ENCODE peak calls at places on chromosomes 11 and 22, in six cellular contexts. K is CD8-positive, alpha-beta memory T cell; T is psoas muscle; Y is prostate gland; Q is breast epithelium; C is pancreas. R is an unnamed sample.
A peak's percentile ranks its signal among the peaks of the same experiment; 100 is the strongest.

GRCh38 chr11:70695086-70695960 is 297.0 kb downstream of the CTTN start:
- DNase-seq in K (no peak), T (no peak), Y (no peak), Q (no peak), C (no peak), R (no peak)

GRCh38 chr22:42336527-42337227 is 66.2 kb upstream of the TCF20 start:
- DNase-seq in K (no peak), T (no peak), Y (no peak), Q (no peak), C (no peak), R (no peak)

GRCh38 chr22:23243006-23243573 is 62.8 kb downstream of the BCR start:
- DNase-seq in K (peak; percentile 83), T (no peak), Y (no peak), Q (no peak), C (no peak), R (peak; percentile 53)

GRCh38 chr11:26621147-26621546 is 49.1 kb upstream of the MUC15 start:
- DNase-seq in K (no peak), T (no peak), Y (no peak), Q (no peak), C (no peak), R (no peak)

GRCh38 chr11:69002101-69002742 is 10.8 kb downstream of the MRGPRF start:
- DNase-seq in K (no peak), T (no peak), Y (no peak), Q (no peak), C (peak; percentile 5), R (no peak)

GRCh38 chr11:121451178-121451981 is 734 bp upstream of the SORL1 start:
- DNase-seq in K (peak; percentile 61), T (no peak), Y (peak; percentile 69), Q (no peak), C (no peak), R (no peak)

GRCh38 chr11:78290293-78291176 is 101.8 kb downstream of the USP35 start:
- DNase-seq in K (no peak), T (no peak), Y (no peak), Q (peak; percentile 31), C (peak; percentile 20), R (no peak)

GRCh38 chr22:38176170-38176741 is 5.4 kb downstream of the PLA2G6 start:
- DNase-seq in K (peak; percentile 21), T (peak; percentile 90), Y (peak; percentile 73), Q (peak; percentile 93), C (peak; percentile 57), R (no peak)

GRCh38 chr11:65504671-65505433 is 6.0 kb downstream of the MALAT1 start:
- DNase-seq in K (peak; percentile 12), T (no peak), Y (no peak), Q (no peak), C (no peak), R (no peak)

GRCh38 chr22:30265851-30266444 is 703 bp downstream of the OSM start:
- DNase-seq in K (peak; percentile 90), T (no peak), Y (no peak), Q (no peak), C (peak; percentile 65), R (no peak)

GRCh38 chr22:46379301-46379930 is 43.9 kb downstream of the TRMU start:
- DNase-seq in K (no peak), T (no peak), Y (no peak), Q (no peak), C (peak; percentile 71), R (no peak)

GRCh38 chr11:6586434-6587359 is 16.7 kb downstream of the RRP8 start:
- DNase-seq in K (no peak), T (no peak), Y (peak; percentile 1), Q (no peak), C (no peak), R (no peak)

GRCh38 chr22:22552630-22553029 is 6.4 kb downstream of the PRAME start:
- DNase-seq in K (no peak), T (no peak), Y (no peak), Q (no peak), C (no peak), R (no peak)

GRCh38 chr11:44931466-44931865 is 19.2 kb downstream of the TP53I11 start:
- DNase-seq in K (no peak), T (no peak), Y (no peak), Q (no peak), C (no peak), R (no peak)

GRCh38 chr11:5369793-5370192 is 13.8 kb upstream of the OR51M1 start:
- DNase-seq in K (no peak), T (no peak), Y (no peak), Q (no peak), C (no peak), R (no peak)

GRCh38 chr11:93288079-93288478 is 42.5 kb upstream of the DEUP1 start:
- DNase-seq in K (no peak), T (no peak), Y (no peak), Q (no peak), C (no peak), R (no peak)

GRCh38 chr11:2797181-2797711 is 88.3 kb downstream of the CDKN1C start:
- DNase-seq in K (no peak), T (peak; percentile 5), Y (peak; percentile 49), Q (no peak), C (peak; percentile 12), R (no peak)

GRCh38 chr22:36409911-36410756 is 22.4 kb upstream of the MYH9 start:
- DNase-seq in K (peak; percentile 76), T (peak; percentile 65), Y (peak; percentile 99), Q (peak; percentile 99), C (peak; percentile 99), R (no peak)

GRCh38 chr11:7690648-7691047 is 15.6 kb downstream of the OVCH2 start:
- DNase-seq in K (no peak), T (no peak), Y (no peak), Q (no peak), C (no peak), R (no peak)

GRCh38 chr22:46053563-46054090 is 76.7 kb upstream of the WNT7B start:
- DNase-seq in K (peak; percentile 70), T (peak; percentile 78), Y (peak; percentile 87), Q (peak; percentile 73), C (peak; percentile 88), R (no peak)

GRCh38 chr11:1112351-1113191 is 37.9 kb downstream of the MUC2 start:
- DNase-seq in K (no peak), T (no peak), Y (no peak), Q (no peak), C (no peak), R (no peak)

GRCh38 chr11:1113405-1114201 is 38.9 kb downstream of the MUC2 start:
- DNase-seq in K (no peak), T (peak; percentile 8), Y (no peak), Q (no peak), C (peak; percentile 11), R (no peak)

GRCh38 chr11:1109101-1109917 is 34.6 kb downstream of the MUC2 start:
- DNase-seq in K (no peak), T (peak; percentile 8), Y (no peak), Q (no peak), C (no peak), R (no peak)

GRCh38 chr11:1109918-1110705 is 35.4 kb downstream of the MUC2 start:
- DNase-seq in K (no peak), T (peak; percentile 4), Y (no peak), Q (no peak), C (no peak), R (no peak)

GRCh38 chr11:1111545-1112212 is 37.0 kb downstream of the MUC2 start:
- DNase-seq in K (no peak), T (peak; percentile 10), Y (no peak), Q (no peak), C (no peak), R (no peak)
- H3K9me3 ChIP-seq in K (no peaks in the 10 kb centered on the region), T (no peaks in the 10 kb centered on the region), Y (no peaks in the 10 kb centered on the region), Q (no peaks in the 10 kb centered on the region), C (no peaks in the 10 kb centered on the region), R (no peaks in the 10 kb centered on the region)

DNA sequence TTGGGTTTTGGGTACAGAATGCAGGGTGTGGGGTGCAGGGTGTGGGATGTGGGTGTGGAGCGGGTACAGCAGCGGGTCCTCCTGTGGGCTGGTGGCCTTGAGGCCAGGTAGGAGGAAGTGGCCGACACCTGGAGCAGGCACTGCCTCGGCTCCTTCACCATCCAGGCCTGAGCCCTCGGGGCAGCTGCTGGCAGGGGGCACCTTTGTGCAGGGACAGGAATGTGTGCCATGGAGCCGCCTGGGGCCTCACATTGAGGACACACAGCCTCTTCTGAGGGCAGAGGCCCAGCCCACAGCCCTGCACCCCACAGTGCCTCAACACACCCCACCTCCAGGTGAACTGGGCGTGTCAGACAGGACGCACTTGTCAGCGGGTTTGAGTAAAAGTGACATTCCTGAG is 984.0 kb downstream of the BRD1 start:
- DNase-seq in K (no peak), T (no peak), Y (no peak), Q (no peak), C (no peak), R (no peak)
- H3K9me3 ChIP-seq in K (no peaks in the 10 kb centered on the region), T (no peaks in the 10 kb centered on the region), Y (no peaks in the 10 kb centered on the region), Q (no peaks in the 10 kb centered on the region), C (no peaks in the 10 kb centered on the region), R (no peaks in the 10 kb centered on the region)

DNA sequence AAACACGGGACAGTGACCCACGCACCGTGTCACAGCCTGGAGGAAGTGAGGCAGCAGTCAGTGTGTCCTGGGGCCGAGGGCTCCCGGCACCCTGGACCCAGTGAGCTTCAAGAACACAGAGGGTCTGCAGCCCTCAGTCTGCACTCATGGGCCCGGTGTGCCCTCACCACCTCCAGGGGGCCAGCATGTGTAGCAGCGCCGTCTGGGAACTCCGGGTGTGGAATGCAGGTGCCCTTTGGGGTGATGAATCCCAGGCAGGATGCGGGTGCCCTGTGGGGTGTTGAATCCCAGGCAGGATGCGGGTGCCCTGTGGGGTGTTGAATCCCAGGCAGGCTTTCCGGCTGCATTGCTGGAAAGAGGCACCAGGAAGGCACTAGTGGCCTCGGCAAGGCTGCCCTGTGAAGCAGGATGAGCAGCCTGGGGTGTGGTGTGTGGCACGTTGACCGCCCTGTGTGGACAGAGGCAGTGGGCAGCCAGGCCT is 1399.9 kb downstream of the BRD1 start:
- DNase-seq in K (no peak), T (no peak), Y (no peak), Q (no peak), C (no peak), R (no peak)
- H3K9me3 ChIP-seq in K (no peaks in the 10 kb centered on the region), T (no peaks in the 10 kb centered on the region), Y (no peaks in the 10 kb centered on the region), Q (no peaks in the 10 kb centered on the region), C (no peaks in the 10 kb centered on the region), R (no peaks in the 10 kb centered on the region)

GRCh38 chr11:98674390-98674789 is 346.4 kb upstream of the CNTN5 start:
- DNase-seq in K (no peak), T (no peak), Y (no peak), Q (no peak), C (no peak), R (no peak)

DNA sequence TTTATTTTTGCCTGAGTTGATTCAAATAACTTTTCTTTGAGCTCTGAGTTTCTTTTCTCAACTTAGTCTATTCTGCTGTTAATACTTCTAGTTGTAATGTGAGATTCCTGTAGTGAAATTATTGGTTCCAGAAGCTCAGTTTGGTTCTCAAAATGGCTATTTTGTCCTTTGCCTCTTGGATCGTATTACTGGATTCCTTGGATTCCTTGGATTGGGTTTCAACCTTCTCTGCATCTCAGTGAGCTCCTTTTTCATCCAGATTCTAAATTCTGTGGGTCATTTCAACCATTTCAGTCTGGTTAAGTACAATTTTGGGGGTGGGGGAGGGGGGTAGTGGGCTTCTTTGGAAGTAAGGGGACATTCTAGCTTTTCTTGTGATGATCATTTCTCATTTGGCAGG is 341.1 kb upstream of the CNTN5 start:
- DNase-seq in K (no peak), T (no peak), Y (no peak), Q (no peak), C (no peak), R (no peak)
- H3K9me3 ChIP-seq in K (no peaks in the 10 kb centered on the region), T (no peaks in the 10 kb centered on the region), Y (no peaks in the 10 kb centered on the region), Q (no peaks in the 10 kb centered on the region), C (no peaks in the 10 kb centered on the region), R (no peaks in the 10 kb centered on the region)